ENCODE peak calls at places on chromosomes 16 and 17, in nine cellular contexts. K, O, U, F, I, N, L, R and T are unnamed samples.

GRCh38 chr17:76585649-76586593 is at the start of gene ST6GALNAC2:
- DNase-seq in K (no peak), O (peak; percentile 70), U (peak; percentile 82), F (no peak), I (no peak), N (peak; percentile 88), L (no peak), R (peak; percentile 59), T (no peak)

GRCh38 chr17:70767102-70767701 is 597.9 kb downstream of the KCNJ2 start:
- DNase-seq in K (peak; percentile 49), O (no peak), U (no peak), F (peak; percentile 59), I (no peak), N (no peak), L (peak; percentile 5), R (peak; percentile 43), T (no peak)

GRCh38 chr16:83599789-83600462 is 207.9 kb upstream of the HSBP1 start:
- DNase-seq in K (no peak), O (no peak), U (no peak), F (no peak), I (no peak), N (no peak), L (no peak), R (no peak), T (no peak)

GRCh38 chr17:63841350-63842172 is 924 bp downstream of the SMARCD2 start:
- DNase-seq in K (peak; percentile 42), O (peak; percentile 61), U (peak; percentile 66), F (peak; percentile 34), I (no peak), N (peak; percentile 84), L (no peak), R (no peak), T (no peak)

GRCh38 chr17:56699186-56699895 is 105.8 kb downstream of the NOG start:
- DNase-seq in K (no peak), O (peak; percentile 89), U (peak; percentile 58), F (peak; percentile 99), I (no peak), N (peak; percentile 97), L (peak; percentile 99), R (peak; percentile 97), T (peak; percentile 88)

GRCh38 chr17:74521701-74522201 is 9.5 kb downstream of the CD300LB start:
- DNase-seq in K (no peak), O (peak; percentile 13), U (peak; percentile 30), F (no peak), I (no peak), N (peak; percentile 32), L (no peak), R (no peak), T (no peak)

GRCh38 chr16:23594186-23594585 is 1.9 kb downstream of the NDUFAB1 start:
- DNase-seq in K (no peak), O (no peak), U (no peak), F (no peak), I (no peak), N (no peak), L (no peak), R (no peak), T (no peak)

GRCh38 chr17:43994272-43995149 is 9.9 kb upstream of the NAGS start:
- DNase-seq in K (peak; percentile 57), O (peak; percentile 30), U (peak; percentile 63), F (peak; percentile 37), I (no peak), N (peak; percentile 94), L (no peak), R (peak; percentile 71), T (no peak)

GRCh38 chr16:59355704-59356103 is 621.6 kb upstream of the GOT2 start:
- DNase-seq in K (no peak), O (no peak), U (no peak), F (no peak), I (no peak), N (no peak), L (no peak), R (no peak), T (no peak)

GRCh38 chr17:29291163-29291752 is 2.7 kb downstream of the NUFIP2 start:
- DNase-seq in K (peak; percentile 73), O (no peak), U (no peak), F (peak; percentile 77), I (peak; percentile 35), N (no peak), L (peak; percentile 23), R (peak; percentile 79), T (no peak)

GRCh38 chr16:3458852-3459361 is 15.4 kb downstream of the NAA60 start:
- DNase-seq in K (peak; percentile 31), O (no peak), U (peak; percentile 47), F (peak; percentile 15), I (no peak), N (no peak), L (no peak), R (peak; percentile 56), T (no peak)

GRCh38 chr16:58937661-58938060 is 203.5 kb upstream of the GOT2 start:
- DNase-seq in K (no peak), O (no peak), U (no peak), F (no peak), I (no peak), N (no peak), L (no peak), R (no peak), T (no peak)

GRCh38 chr17:15260376-15261062 is 4.6 kb downstream of the PMP22 start:
- DNase-seq in K (no peak), O (peak; percentile 74), U (peak; percentile 82), F (peak; percentile 88), I (no peak), N (peak; percentile 98), L (no peak), R (peak; percentile 85), T (no peak)

GRCh38 chr16:2663553-2664521 is 18.5 kb upstream of the KCTD5 start:
- DNase-seq in K (no peak), O (no peak), U (no peak), F (no peak), I (no peak), N (no peak), L (peak; percentile 86), R (no peak), T (peak; percentile 90)

GRCh38 chr16:19766988-19767387 is 48.9 kb downstream of the IQCK start:
- DNase-seq in K (no peak), O (no peak), U (no peak), F (no peak), I (no peak), N (peak; percentile 41), L (no peak), R (no peak), T (no peak)
- H3K27ac ChIP-seq in K (no peak overlapping the region), O (peak overlapping the region; percentile 58), U (no peak overlapping the region), F (no peak overlapping the region), I (no peak overlapping the region), N (no peak overlapping the region), L (no peak overlapping the region), R (no peak overlapping the region), T (no peak overlapping the region)

GRCh38 chr16:590165-590874 is 454 bp downstream of the RAB40C start:
- DNase-seq in K (no peak), O (peak; percentile 48), U (no peak), F (peak; percentile 47), I (no peak), N (peak; percentile 65), L (no peak), R (no peak), T (no peak)
- H3K27ac ChIP-seq in K (no peak overlapping the region), O (peak overlapping the region; percentile 97), U (peak overlapping the region; percentile 92), F (peak overlapping the region; percentile 38), I (peak overlapping the region; percentile 25), N (no peak overlapping the region), L (peak overlapping the region; percentile 35), R (peak overlapping the region; percentile 80), T (peak overlapping the region; percentile 93)

GRCh38 chr17:66448008-66448644 is 145.7 kb downstream of the PRKCA start:
- DNase-seq in K (no peak), O (no peak), U (no peak), F (no peak), I (no peak), N (no peak), L (no peak), R (no peak), T (no peak)
- H3K27ac ChIP-seq in K (no peak overlapping the region), O (no peak overlapping the region), U (no peak overlapping the region), F (no peak overlapping the region), I (no peak overlapping the region), N (no peak overlapping the region), L (no peak overlapping the region), R (no peak overlapping the region), T (no peak overlapping the region)

GRCh38 chr16:67170168-67170947 is at the start of gene NOL3:
- DNase-seq in K (peak; percentile 81), O (peak; percentile 76), U (peak; percentile 84), F (peak; percentile 76), I (peak; percentile 58), N (peak; percentile 95), L (no peak), R (peak; percentile 94), T (no peak)

GRCh38 chr16:67169642-67170167 is 633 bp upstream of the NOL3 start:
- DNase-seq in K (no peak), O (no peak), U (no peak), F (no peak), I (no peak), N (peak; percentile 96), L (no peak), R (peak; percentile 50), T (no peak)

GRCh38 chr16:67170948-67171649 is 761 bp downstream of the NOL3 start:
- DNase-seq in K (no peak), O (no peak), U (no peak), F (peak; percentile 41), I (no peak), N (peak; percentile 65), L (no peak), R (peak; percentile 51), T (no peak)

GRCh38 chr16:67167588-67167987 is 2.8 kb upstream of the NOL3 start:
- DNase-seq in K (no peak), O (no peak), U (no peak), F (no peak), I (no peak), N (no peak), L (no peak), R (no peak), T (no peak)

GRCh38 chr16:67169011-67169451 is 1.3 kb upstream of the NOL3 start:
- DNase-seq in K (no peak), O (no peak), U (no peak), F (no peak), I (no peak), N (peak; percentile 88), L (no peak), R (no peak), T (no peak)
- H3K27ac ChIP-seq in K (no peak overlapping the region), O (peak overlapping the region; percentile 95), U (peak overlapping the region; percentile 90), F (no peak overlapping the region), I (no peak overlapping the region), N (no peak overlapping the region), L (no peak overlapping the region), R (peak overlapping the region; percentile 99), T (no peak overlapping the region)

GRCh38 chr17:34199932-34200534 is 55.1 kb upstream of the CCL2 start:
- DNase-seq in K (peak; percentile 76), O (peak; percentile 78), U (peak; percentile 84), F (peak; percentile 87), I (peak; percentile 36), N (peak; percentile 95), L (peak; percentile 23), R (peak; percentile 87), T (peak; percentile 6)
- H3K27ac ChIP-seq in K (no peak overlapping the region), O (no peak overlapping the region), U (no peak overlapping the region), F (no peak overlapping the region), I (no peak overlapping the region), N (no peak overlapping the region), L (no peak overlapping the region), R (no peak overlapping the region), T (no peak overlapping the region)